ENCODE peak calls at places on chromosomes 12 and 14, in nine cellular contexts. O is AG04449, Q is ACHN, X is EH, I is foreskin fibroblast, U is HFFc6, W is H4, P is hypothalamus, R is astrocyte of the spinal cord. T is an unnamed sample.

GRCh38 chr14:68460541-68460940 is 332.3 kb downstream of the ZFP36L1 start:
- DNase-seq in X (no peak), U (no peak), Q (no peak), O (no peak), P (no peak), R (no peak), W (no peak), I (no peak), T (no peak)

GRCh38 chr12:130128764-130129735 is 33.2 kb upstream of the FZD10 start:
- DNase-seq in I (no peak), R (no peak), Q (no peak), P (no peak), X (no peak), W (no peak), U (no peak), O (no peak), T (no peak)

GRCh38 chr14:66228267-66228970 is 257.8 kb upstream of the CCDC196 start:
- DNase-seq in O (no peak), Q (peak), I (no peak), U (no peak), W (no peak), X (peak), P (no peak), R (peak), T (peak)

GRCh38 chr14:83071888-83072501 is 1538.3 kb upstream of the SEL1L start:
- DNase-seq in Q (peak), W (peak), O (no peak), X (no peak), U (no peak), I (no peak), P (no peak), R (no peak), T (no peak)

GRCh38 chr12:52534482-52534881 is 14.3 kb upstream of the KRT5 start:
- DNase-seq in P (no peak), U (no peak), Q (peak), R (no peak), I (no peak), X (no peak), W (no peak), O (no peak), T (no peak)

GRCh38 chr14:75915063-75915462 is 66.7 kb downstream of the TGFB3 start:
- DNase-seq in I (no peak), R (no peak), O (no peak), U (no peak), X (no peak), P (no peak), W (no peak), Q (no peak), T (no peak)

GRCh38 chr12:110785240-110785639 is 42.5 kb upstream of the PPP1CC start:
- DNase-seq in O (no peak), I (no peak), U (no peak), P (no peak), X (no peak), Q (no peak), W (no peak), R (no peak), T (no peak)

GRCh38 chr12:96099431-96099830 is 64.0 kb upstream of the LTA4H start:
- DNase-seq in P (no peak), O (no peak), Q (no peak), U (no peak), W (no peak), I (no peak), X (no peak), R (no peak), T (no peak)

GRCh38 chr14:50920482-50921225 is 23.6 kb downstream of the PYGL start:
- DNase-seq in Q (peak), R (peak), I (peak), U (peak), O (peak), X (peak), P (no peak), W (peak), T (peak)

GRCh38 chr12:98572010-98572409 is 21.5 kb upstream of the SLC25A3 start:
- DNase-seq in P (no peak), W (no peak), O (no peak), Q (peak), R (no peak), I (no peak), X (no peak), U (no peak), T (no peak)

GRCh38 chr12:109718390-109718789 is 4.8 kb downstream of the FAM222A start:
- DNase-seq in P (peak), U (no peak), I (no peak), W (no peak), R (no peak), Q (no peak), X (no peak), O (no peak), T (no peak)

GRCh38 chr12:176321-177181 is 37.4 kb downstream of the SLC6A12 start:
- DNase-seq in R (no peak), Q (peak), U (peak), O (no peak), W (peak), I (peak), X (peak), P (no peak), T (no peak)

GRCh38 chr12:62196146-62196545 is 64.1 kb upstream of the USP15 start:
- DNase-seq in R (no peak), X (no peak), I (no peak), O (no peak), P (no peak), Q (no peak), W (no peak), U (no peak), T (no peak)

GRCh38 chr14:56310643-56311042 is 192.4 kb downstream of the PELI2 start:
- DNase-seq in O (no peak), P (no peak), W (no peak), I (no peak), Q (no peak), X (peak), R (peak), U (peak), T (no peak)

GRCh38 chr14:46137786-46138185 is 513.8 kb downstream of the RPL10L start:
- DNase-seq in I (no peak), X (no peak), Q (no peak), O (no peak), R (no peak), W (no peak), P (no peak), U (no peak), T (no peak)

GRCh38 chr12:100612557-100612956 is 39.1 kb downstream of the GAS2L3 start:
- DNase-seq in U (no peak), Q (no peak), O (no peak), W (no peak), R (no peak), I (no peak), P (no peak), X (no peak), T (no peak)

T was measured in epithelial cell of proximal tubule.